ENCODE peak calls at places on chromosomes 12 and 14, in eight cellular contexts. P is ovary, X is AG09309, E is fibroblast of pulmonary artery, R is stomach, N is cardiac muscle cell, G is fibroblast of lung, U is bronchial epithelial cell. H is an unnamed sample.

GRCh38 chr12:70660620-70661219 is 23.5 kb upstream of the PTPRB start:
- DNase-seq in P (no peak), X (peak), E (peak), R (no peak), N (no peak), G (peak), U (peak), H (no peak)

GRCh38 chr12:6228535-6229223 is 28.5 kb downstream of the CD9 start:
- DNase-seq in P (no peak), X (no peak), E (no peak), R (no peak), N (no peak), G (no peak), U (no peak), H (no peak)

GRCh38 chr14:95759952-95760351 is 46.0 kb upstream of the TCL1A start:
- DNase-seq in P (no peak), X (no peak), E (no peak), R (no peak), N (no peak), G (no peak), U (peak), H (no peak)

GRCh38 chr12:120674172-120674571 is 12.8 kb upstream of the MLEC start:
- DNase-seq in P (no peak), X (no peak), E (no peak), R (no peak), N (no peak), G (no peak), U (no peak), H (no peak)

GRCh38 chr14:91230363-91231035 is 14.0 kb downstream of the GPR68 start:
- DNase-seq in P (no peak), X (no peak), E (no peak), R (no peak), N (no peak), G (peak), U (peak), H (no peak)

GRCh38 chr12:56749364-56749763 is 2.8 kb downstream of the PRIM1 start:
- DNase-seq in P (no peak), X (no peak), E (no peak), R (no peak), N (no peak), G (no peak), U (no peak), H (no peak)

GRCh38 chr12:112506513-112507166 is 87.9 kb downstream of the PTPN11 start:
- DNase-seq in P (no peak), X (no peak), E (peak), R (no peak), N (no peak), G (no peak), U (no peak), H (no peak)

GRCh38 chr14:70008863-70009262 is 129.6 kb downstream of the SMOC1 start:
- DNase-seq in P (no peak), X (no peak), E (no peak), R (no peak), N (no peak), G (no peak), U (no peak), H (no peak)

GRCh38 chr12:87160848-87161601 is 868.2 kb downstream of the C12orf50 start:
- DNase-seq in P (no peak), X (no peak), E (no peak), R (no peak), N (no peak), G (no peak), U (peak), H (no peak)

GRCh38 chr12:85274076-85274415 is 6.0 kb upstream of the ALX1 start:
- DNase-seq in P (no peak), X (no peak), E (no peak), R (no peak), N (no peak), G (no peak), U (no peak), H (no peak)

GRCh38 chr12:93634416-93634815 is 42.8 kb upstream of the CRADD start:
- DNase-seq in P (no peak), X (no peak), E (peak), R (no peak), N (no peak), G (peak), U (peak), H (no peak)

DNA sequence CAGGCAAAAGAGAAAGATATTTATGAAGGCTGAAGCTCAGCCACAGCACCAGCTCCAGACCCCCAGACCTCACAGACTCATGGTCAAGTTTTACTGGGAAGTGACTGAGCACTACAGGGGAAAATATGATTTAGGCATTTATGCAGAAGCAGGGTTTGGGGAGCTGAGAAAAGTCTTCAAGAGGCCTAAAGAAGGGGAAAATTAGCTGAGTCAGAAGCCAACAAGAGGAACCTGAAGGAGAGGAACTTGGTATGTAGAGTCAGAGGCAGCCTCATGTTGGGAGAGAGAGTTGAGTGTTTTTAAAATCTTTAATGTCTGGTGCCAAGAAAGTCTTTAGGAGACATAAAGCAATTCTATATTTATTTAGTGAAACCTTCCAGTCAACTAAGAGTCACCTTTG is 63.0 kb downstream of the FOS start:
- DNase-seq in P (no peak), X (no peak), E (peak), R (no peak), N (no peak), G (no peak), U (no peak), H (no peak)
- TF ChIP-seq CTCF in P (no peak), X (no peak), E (no peak), R (no peak), N (no peak), G (no peak), U (no peak), H (no peak)

GRCh38 chr12:16189849-16190248 is 87.6 kb downstream of the SLC15A5 start:
- DNase-seq in P (no peak), X (no peak), E (peak), R (no peak), N (peak), G (peak), U (peak), H (no peak)
- TF ChIP-seq CTCF in P (no peak), X (peak), E (peak), R (no peak), N (peak), G (no peak), U (peak), H (peak)

DNA sequence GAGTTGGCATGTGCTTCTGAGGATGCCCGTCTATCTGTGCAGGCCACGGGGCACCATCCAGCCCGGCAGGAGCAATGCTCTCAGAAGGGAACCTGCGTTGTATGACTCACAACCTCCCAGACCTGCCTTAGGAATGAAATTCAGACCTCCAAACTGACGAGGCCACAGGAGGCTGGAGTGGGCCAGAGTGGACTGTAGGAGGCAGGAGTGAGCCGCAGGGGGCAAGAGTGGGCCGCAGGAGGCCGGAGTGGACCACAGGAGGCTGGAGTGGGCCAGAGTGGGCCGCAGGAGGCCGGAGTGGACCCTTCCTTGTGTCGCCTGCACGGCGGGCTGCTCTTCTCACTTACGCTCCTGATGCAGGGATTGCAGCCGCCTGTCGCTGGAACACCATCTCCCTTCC is 11.1 kb upstream of the FBRSL1 start:
- DNase-seq in P (no peak), X (no peak), E (no peak), R (no peak), N (no peak), G (no peak), U (no peak), H (no peak)
- TF ChIP-seq CTCF in P (no peak), X (peak), E (peak), R (no peak), N (peak), G (no peak), U (no peak), H (no peak)

DNA sequence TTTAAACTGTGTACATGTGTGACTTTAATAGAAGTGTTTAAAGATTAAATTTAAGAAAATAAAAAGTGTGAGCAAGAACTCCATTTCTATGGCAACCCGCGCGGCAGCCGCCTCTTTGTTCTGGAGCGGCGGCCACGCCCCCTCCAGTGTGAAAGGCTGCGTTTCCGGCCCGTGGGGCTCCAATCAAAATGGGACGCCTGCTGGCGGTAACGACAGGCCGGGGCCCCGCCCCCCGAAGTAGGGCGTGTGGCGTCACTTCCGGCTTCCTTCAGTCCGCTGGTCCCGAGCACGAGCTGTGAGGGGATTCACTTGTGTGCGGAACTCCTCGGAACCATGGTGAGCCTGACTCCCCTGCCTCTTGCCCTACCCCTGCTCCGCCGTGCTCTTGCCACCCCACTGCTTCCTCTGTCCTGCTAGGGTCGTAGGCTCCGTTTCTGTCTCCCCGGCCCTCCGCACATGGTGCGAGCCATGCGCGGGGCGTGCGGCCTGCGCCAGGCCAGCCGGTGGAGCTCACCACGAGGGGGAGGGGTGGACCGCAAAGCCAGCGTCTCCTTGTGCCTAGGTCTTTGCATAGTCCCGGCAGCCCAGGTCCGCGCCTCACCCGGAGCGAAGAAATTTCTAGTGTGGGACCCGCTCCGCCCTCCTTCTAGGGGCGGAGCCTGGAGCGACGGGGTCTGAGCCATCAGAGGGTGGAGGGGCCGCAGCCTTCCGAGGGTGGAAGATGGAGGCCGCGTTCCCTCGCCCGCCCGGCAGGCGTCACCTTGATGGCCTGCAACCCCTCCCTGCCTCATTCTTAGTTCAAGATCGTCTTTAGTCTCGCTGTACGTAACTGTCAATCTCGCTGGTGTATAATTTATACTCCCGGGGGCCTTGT is at the start of gene CCT2:
- DNase-seq in P (peak), X (peak), E (peak), R (peak), N (peak), G (peak), U (peak), H (peak)
- TF ChIP-seq CTCF in P (no peak), X (peak), E (peak), R (no peak), N (peak), G (peak), U (peak), H (peak)